ENCODE peak calls at places on chromosomes 1 and 21, in four cellular contexts. One of them, this sample, is unnamed.

GRCh38 chr1:237664327-237664726 is 226.4 kb downstream of the ZP4 start:
- DNase-seq in K562: no peak
- DNase-seq in GM12878: no peak
- DNase-seq in HL-60: no peak
- DNase-seq in this sample: no peak

GRCh38 chr21:44626673-44627143 is at the start of gene KRTAP10-9:
- DNase-seq in K562: no peak
- DNase-seq in GM12878: no peak
- DNase-seq in HL-60: no peak
- DNase-seq in this sample: no peak

GRCh38 chr1:11924334-11925195 is 1.7 kb downstream of the KIAA2013 start:
- DNase-seq in GM12878: no peak
- DNase-seq in HL-60: peak
- DNase-seq in K562: no peak
- DNase-seq in this sample: no peak

GRCh38 chr1:181482521-181483083 is 715 bp upstream of the CACNA1E start:
- DNase-seq in HL-60: peak
- DNase-seq in K562: peak
- DNase-seq in GM12878: no peak
- DNase-seq in this sample: peak

GRCh38 chr1:25737151-25737550 is 62.8 kb upstream of the SELENON start:
- DNase-seq in K562: no peak
- DNase-seq in HL-60: no peak
- DNase-seq in GM12878: no peak
- DNase-seq in this sample: no peak

GRCh38 chr1:227775841-227776240 is 39.6 kb upstream of the PRSS38 start:
- DNase-seq in GM12878: no peak
- DNase-seq in HL-60: no peak
- DNase-seq in K562: no peak
- DNase-seq in this sample: no peak

GRCh38 chr1:15008783-15009709 is 144.5 kb upstream of the TMEM51 start:
- DNase-seq in GM12878: no peak
- DNase-seq in K562: no peak
- DNase-seq in HL-60: no peak
- DNase-seq in this sample: no peak

GRCh38 chr1:219529116-219529515 is 83.8 kb downstream of the ZC3H11B start:
- DNase-seq in K562: no peak
- DNase-seq in GM12878: no peak
- DNase-seq in HL-60: no peak
- DNase-seq in this sample: no peak

GRCh38 chr1:42046772-42047552 is 106.2 kb upstream of the GUCA2B start:
- DNase-seq in HL-60: no peak
- DNase-seq in K562: no peak
- DNase-seq in GM12878: no peak
- DNase-seq in this sample: no peak

GRCh38 chr1:31981976-31982375 is 31.7 kb upstream of the KHDRBS1 start:
- DNase-seq in GM12878: no peak
- DNase-seq in K562: no peak
- DNase-seq in HL-60: peak
- DNase-seq in this sample: no peak

GRCh38 chr1:15355968-15356621 is 53.6 kb upstream of the EFHD2 start:
- DNase-seq in K562: no peak
- DNase-seq in GM12878: no peak
- DNase-seq in HL-60: no peak
- DNase-seq in this sample: no peak

GRCh38 chr1:214476229-214476957 is 75.0 kb downstream of the PTPN14 start:
- DNase-seq in K562: no peak
- DNase-seq in GM12878: no peak
- DNase-seq in HL-60: no peak
- DNase-seq in this sample: no peak

GRCh38 chr1:243268751-243269460 is 13.1 kb downstream of the SDCCAG8 start:
- DNase-seq in HL-60: no peak
- DNase-seq in GM12878: no peak
- DNase-seq in K562: no peak
- DNase-seq in this sample: no peak

GRCh38 chr21:39441502-39442475 is 3.8 kb downstream of the LCA5L start:
- DNase-seq in HL-60: peak
- DNase-seq in GM12878: no peak
- DNase-seq in K562: peak
- DNase-seq in this sample: no peak

GRCh38 chr1:94642617-94643315 is 101.2 kb upstream of the F3 start:
- DNase-seq in HL-60: no peak
- DNase-seq in K562: no peak
- DNase-seq in GM12878: no peak
- DNase-seq in this sample: no peak

GRCh38 chr1:186620526-186620925 is 59.7 kb downstream of the PTGS2 start:
- DNase-seq in K562: no peak
- DNase-seq in HL-60: no peak
- DNase-seq in GM12878: no peak
- DNase-seq in this sample: no peak

GRCh38 chr1:229148041-229148671 is 122.8 kb upstream of the RAB4A start:
- DNase-seq in HL-60: no peak
- DNase-seq in GM12878: no peak
- DNase-seq in K562: peak
- DNase-seq in this sample: no peak

GRCh38 chr1:155267373-155267772 is 5.2 kb upstream of the SCAMP3 start:
- DNase-seq in K562: no peak
- DNase-seq in HL-60: no peak
- DNase-seq in GM12878: no peak
- DNase-seq in this sample: no peak

GRCh38 chr1:83055391-83056170 is 943.4 kb downstream of the TTLL7 start:
- DNase-seq in K562: no peak
- DNase-seq in GM12878: no peak
- DNase-seq in HL-60: no peak
- DNase-seq in this sample: no peak

GRCh38 chr21:42250422-42251403 is 31.8 kb downstream of the ABCG1 start:
- DNase-seq in K562: no peak
- DNase-seq in GM12878: no peak
- DNase-seq in HL-60: no peak
- DNase-seq in this sample: no peak

GRCh38 chr1:115211071-115211745 is 121.9 kb upstream of the TSPAN2 start:
- DNase-seq in GM12878: no peak
- DNase-seq in K562: no peak
- DNase-seq in HL-60: no peak
- DNase-seq in this sample: no peak

GRCh38 chr1:85748120-85748519 is 39.9 kb upstream of the ZNHIT6 start:
- DNase-seq in HL-60: no peak
- DNase-seq in GM12878: no peak
- DNase-seq in K562: no peak
- DNase-seq in this sample: no peak

GRCh38 chr1:171910786-171911185 is 69.5 kb downstream of the DNM3 start:
- DNase-seq in K562: no peak
- DNase-seq in GM12878: no peak
- DNase-seq in HL-60: no peak
- DNase-seq in this sample: no peak

GRCh38 chr1:201633811-201634210 is 94.9 kb downstream of the NAV1 start:
- DNase-seq in HL-60: no peak
- DNase-seq in GM12878: no peak
- DNase-seq in K562: no peak
- DNase-seq in this sample: no peak

GRCh38 chr1:108816049-108816882 is 40.6 kb downstream of the AKNAD1 start:
- DNase-seq in GM12878: no peak
- DNase-seq in HL-60: no peak
- DNase-seq in K562: peak
- DNase-seq in this sample: no peak

GRCh38 chr1:6599141-6599975 is 3.3 kb downstream of the KLHL21 start:
- DNase-seq in HL-60: peak
- DNase-seq in K562: no peak
- DNase-seq in GM12878: no peak
- DNase-seq in this sample: no peak

GRCh38 chr1:111988743-111989453 is 570 bp downstream of the KCND3 start:
- DNase-seq in GM12878: no peak
- DNase-seq in HL-60: no peak
- DNase-seq in K562: no peak
- DNase-seq in this sample: no peak

GRCh38 chr1:26075421-26076144 is 8.2 kb upstream of the TRIM63 start:
- DNase-seq in HL-60: no peak
- DNase-seq in GM12878: no peak
- DNase-seq in K562: no peak
- DNase-seq in this sample: no peak

GRCh38 chr1:229537894-229538293 is 20.6 kb downstream of the ABCB10 start:
- DNase-seq in K562: no peak
- DNase-seq in HL-60: peak
- DNase-seq in GM12878: no peak
- DNase-seq in this sample: no peak

GRCh38 chr1:179816196-179816960 is 61.2 kb downstream of the TOR1AIP2 start:
- DNase-seq in K562: no peak
- DNase-seq in GM12878: no peak
- DNase-seq in HL-60: no peak
- DNase-seq in this sample: no peak

GRCh38 chr1:7810395-7810794 is 26.3 kb downstream of the PER3 start:
- DNase-seq in K562: peak
- DNase-seq in HL-60: no peak
- DNase-seq in GM12878: no peak
- DNase-seq in this sample: no peak

GRCh38 chr1:177495878-177496277 is 325.1 kb downstream of the BRINP2 start:
- DNase-seq in HL-60: no peak
- DNase-seq in K562: no peak
- DNase-seq in GM12878: no peak
- DNase-seq in this sample: no peak

GRCh38 chr1:60911980-60912692 is 170.2 kb upstream of the NFIA start:
- DNase-seq in K562: no peak
- DNase-seq in HL-60: no peak
- DNase-seq in GM12878: no peak
- DNase-seq in this sample: no peak

GRCh38 chr1:77859248-77859647 is 29.2 kb upstream of the NEXN start:
- DNase-seq in K562: no peak
- DNase-seq in GM12878: no peak
- DNase-seq in HL-60: no peak
- DNase-seq in this sample: no peak

GRCh38 chr1:205505791-205506190 is 1.3 kb downstream of the CDK18 start:
- DNase-seq in K562: peak
- DNase-seq in HL-60: no peak
- DNase-seq in GM12878: no peak
- DNase-seq in this sample: no peak
- TF ChIP-seq SPI1 in K562: no peak
- TF ChIP-seq SPI1 in HL-60: no peak
- TF ChIP-seq SPI1 in GM12878: no peak
- TF ChIP-seq SPI1 in this sample: no peak

GRCh38 chr1:183472488-183473285 is at the start of gene SMG7:
- DNase-seq in GM12878: no peak
- DNase-seq in HL-60: peak
- DNase-seq in K562: peak
- DNase-seq in this sample: peak

GRCh38 chr1:183473286-183473536 is 912 bp downstream of the SMG7 start:
- DNase-seq in GM12878: no peak
- DNase-seq in K562: no peak
- DNase-seq in HL-60: no peak
- DNase-seq in this sample: no peak

GRCh38 chr1:183470961-183471747 is 1.1 kb upstream of the SMG7 start:
- DNase-seq in GM12878: peak
- DNase-seq in K562: peak
- DNase-seq in HL-60: peak
- DNase-seq in this sample: peak

GRCh38 chr1:183470147-183470960 is 1.9 kb upstream of the SMG7 start:
- DNase-seq in HL-60: peak
- DNase-seq in GM12878: peak
- DNase-seq in K562: peak
- DNase-seq in this sample: peak

GRCh38 chr1:183471748-183472487 is 381 bp upstream of the SMG7 start:
- DNase-seq in HL-60: peak
- DNase-seq in GM12878: peak
- DNase-seq in K562: peak
- DNase-seq in this sample: peak
- TF ChIP-seq POLR2AphosphoS5 in HL-60: no peak
- TF ChIP-seq POLR2AphosphoS5 in GM12878: no peak
- TF ChIP-seq POLR2AphosphoS5 in K562: peak
- TF ChIP-seq POLR2AphosphoS5 in this sample: no peak

DNA sequence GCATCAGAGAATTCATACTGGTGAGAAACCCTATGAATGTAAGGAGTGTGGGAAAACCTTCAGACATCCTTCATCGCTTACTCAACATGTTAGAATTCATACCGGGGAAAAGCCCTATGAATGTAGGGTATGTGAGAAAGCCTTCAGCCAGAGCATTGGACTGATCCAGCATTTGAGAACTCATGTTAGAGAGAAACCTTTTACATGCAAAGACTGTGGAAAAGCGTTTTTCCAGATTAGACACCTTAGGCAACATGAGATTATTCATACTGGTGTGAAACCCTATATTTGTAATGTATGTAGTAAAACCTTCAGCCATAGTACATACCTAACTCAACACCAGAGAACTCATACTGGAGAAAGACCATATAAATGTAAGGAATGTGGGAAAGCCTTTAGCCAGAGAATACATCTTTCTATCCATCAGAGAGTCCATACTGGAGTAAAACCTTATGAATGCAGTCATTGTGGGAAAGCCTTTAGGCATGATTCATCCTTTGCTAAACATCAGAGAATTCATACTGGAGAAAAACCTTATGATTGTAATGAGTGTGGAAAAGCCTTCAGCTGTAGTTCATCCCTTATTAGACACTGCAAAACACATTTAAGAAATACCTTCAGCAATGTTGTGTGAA is 12.8 kb downstream of the ZFP69B start:
- DNase-seq in K562: no peak
- DNase-seq in GM12878: no peak
- DNase-seq in HL-60: no peak
- DNase-seq in this sample: no peak
- TF ChIP-seq SPI1 in K562: no peak
- TF ChIP-seq SPI1 in GM12878: no peak
- TF ChIP-seq SPI1 in HL-60: no peak
- TF ChIP-seq SPI1 in this sample: no peak

GRCh38 chr1:234532511-234532922 is 53.5 kb upstream of the TARBP1 start:
- DNase-seq in HL-60: peak
- DNase-seq in GM12878: no peak
- DNase-seq in K562: no peak
- DNase-seq in this sample: no peak
- TF ChIP-seq POLR2AphosphoS5 in HL-60: no peak
- TF ChIP-seq POLR2AphosphoS5 in GM12878: no peak
- TF ChIP-seq POLR2AphosphoS5 in K562: no peak
- TF ChIP-seq POLR2AphosphoS5 in this sample: no peak

GRCh38 chr21:34830386-34831140 is 161.8 kb downstream of the CLIC6 start:
- DNase-seq in HL-60: no peak
- DNase-seq in K562: no peak
- DNase-seq in GM12878: no peak
- DNase-seq in this sample: no peak
- TF ChIP-seq SPI1 in HL-60: no peak
- TF ChIP-seq SPI1 in K562: no peak
- TF ChIP-seq SPI1 in GM12878: no peak
- TF ChIP-seq SPI1 in this sample: no peak